ENCODE peak calls at places on chromosomes 6 and 20, in six cellular contexts. One of them, this sample, is unnamed.

GRCh38 chr20:57618091-57618765 is 2.0 kb downstream of the ZBP1 start:
- DNase-seq in A549: peak
- DNase-seq in activated T-cell treated with anti-CD3 and anti-CD28 coated beads for 4 hours: no peak
- DNase-seq in nucleus accumbens: no peak
- DNase-seq in endodermal cell: no peak
- DNase-seq in lower lobe of right lung: peak
- DNase-seq in this sample: no peak

GRCh38 chr6:1126036-1126435 is 185.9 kb upstream of the FOXQ1 start:
- DNase-seq in A549: no peak
- DNase-seq in activated T-cell treated with anti-CD3 and anti-CD28 coated beads for 4 hours: no peak
- DNase-seq in nucleus accumbens: no peak
- DNase-seq in endodermal cell: no peak
- DNase-seq in lower lobe of right lung: no peak
- DNase-seq in this sample: no peak

GRCh38 chr6:35230498-35230897 is 16.7 kb downstream of the SCUBE3 start:
- DNase-seq in A549: no peak
- DNase-seq in activated T-cell treated with anti-CD3 and anti-CD28 coated beads for 4 hours: no peak
- DNase-seq in nucleus accumbens: no peak
- DNase-seq in endodermal cell: no peak
- DNase-seq in lower lobe of right lung: no peak
- DNase-seq in this sample: no peak

GRCh38 chr20:31666258-31667042 is 28.7 kb downstream of the COX4I2 start:
- DNase-seq in A549: no peak
- DNase-seq in activated T-cell treated with anti-CD3 and anti-CD28 coated beads for 4 hours: no peak
- DNase-seq in nucleus accumbens: peak
- DNase-seq in endodermal cell: peak
- DNase-seq in lower lobe of right lung: peak
- DNase-seq in this sample: no peak

GRCh38 chr6:57040011-57040410 is 6.5 kb upstream of the KIAA1586 start:
- DNase-seq in A549: peak
- DNase-seq in activated T-cell treated with anti-CD3 and anti-CD28 coated beads for 4 hours: no peak
- DNase-seq in nucleus accumbens: no peak
- DNase-seq in endodermal cell: peak
- DNase-seq in lower lobe of right lung: no peak
- DNase-seq in this sample: no peak

GRCh38 chr20:13736792-13737191 is 47.9 kb downstream of the ESF1 start:
- DNase-seq in A549: no peak
- DNase-seq in activated T-cell treated with anti-CD3 and anti-CD28 coated beads for 4 hours: no peak
- DNase-seq in nucleus accumbens: no peak
- DNase-seq in endodermal cell: no peak
- DNase-seq in lower lobe of right lung: no peak
- DNase-seq in this sample: no peak

GRCh38 chr6:145544031-145544430 is 191.3 kb downstream of the EPM2A start:
- DNase-seq in A549: peak
- DNase-seq in activated T-cell treated with anti-CD3 and anti-CD28 coated beads for 4 hours: no peak
- DNase-seq in nucleus accumbens: no peak
- DNase-seq in endodermal cell: no peak
- DNase-seq in lower lobe of right lung: no peak
- DNase-seq in this sample: no peak

GRCh38 chr6:54719633-54720032 is 126.9 kb upstream of the FAM83B start:
- DNase-seq in A549: no peak
- DNase-seq in activated T-cell treated with anti-CD3 and anti-CD28 coated beads for 4 hours: no peak
- DNase-seq in nucleus accumbens: no peak
- DNase-seq in endodermal cell: no peak
- DNase-seq in lower lobe of right lung: no peak
- DNase-seq in this sample: no peak

GRCh38 chr6:33029297-33030184 is 20.1 kb upstream of the HLA-DOA start:
- DNase-seq in A549: no peak
- DNase-seq in activated T-cell treated with anti-CD3 and anti-CD28 coated beads for 4 hours: no peak
- DNase-seq in nucleus accumbens: no peak
- DNase-seq in endodermal cell: no peak
- DNase-seq in lower lobe of right lung: peak
- DNase-seq in this sample: no peak

GRCh38 chr6:14373648-14374437 is 256.3 kb downstream of the CD83 start:
- DNase-seq in A549: no peak
- DNase-seq in activated T-cell treated with anti-CD3 and anti-CD28 coated beads for 4 hours: no peak
- DNase-seq in nucleus accumbens: no peak
- DNase-seq in endodermal cell: no peak
- DNase-seq in lower lobe of right lung: no peak
- DNase-seq in this sample: no peak

GRCh38 chr6:17842934-17843821 is 136.5 kb upstream of the NUP153 start:
- DNase-seq in A549: no peak
- DNase-seq in activated T-cell treated with anti-CD3 and anti-CD28 coated beads for 4 hours: no peak
- DNase-seq in nucleus accumbens: no peak
- DNase-seq in endodermal cell: peak
- DNase-seq in lower lobe of right lung: no peak
- DNase-seq in this sample: no peak

GRCh38 chr6:27771240-27771639 is 141.0 kb downstream of the OR2B2 start:
- DNase-seq in A549: no peak
- DNase-seq in activated T-cell treated with anti-CD3 and anti-CD28 coated beads for 4 hours: no peak
- DNase-seq in nucleus accumbens: no peak
- DNase-seq in endodermal cell: peak
- DNase-seq in lower lobe of right lung: no peak
- DNase-seq in this sample: no peak

GRCh38 chr6:52881996-52882841 is 27.3 kb downstream of the GSTA3 start:
- DNase-seq in A549: peak
- DNase-seq in activated T-cell treated with anti-CD3 and anti-CD28 coated beads for 4 hours: peak
- DNase-seq in nucleus accumbens: no peak
- DNase-seq in endodermal cell: peak
- DNase-seq in lower lobe of right lung: peak
- DNase-seq in this sample: peak

GRCh38 chr20:11376406-11376805 is 541.3 kb upstream of the BTBD3 start:
- DNase-seq in A549: no peak
- DNase-seq in activated T-cell treated with anti-CD3 and anti-CD28 coated beads for 4 hours: no peak
- DNase-seq in nucleus accumbens: no peak
- DNase-seq in endodermal cell: no peak
- DNase-seq in lower lobe of right lung: no peak
- DNase-seq in this sample: no peak

This sample was measured in activated CD8-positive, alpha-beta memory T cell treated with anti-CD3 and anti-CD28 coated beads, Interleukin-2, amount 50 U/mL, for 4 hours.